ENCODE peak calls at places on chromosomes 11 and 22, in nine cellular contexts. One of them, this sample, is unnamed.

GRCh38 chr11:58028687-58029411 is 1.9 kb upstream of the OR6Q1 start:
- DNase-seq in tibial artery: peak
- DNase-seq in neural progenitor cell: no peak
- DNase-seq in Peyer's patch: no peak
- DNase-seq in glutamatergic neuron: no peak
- DNase-seq in activated B cell treated with CpG ODN at 0.5 μM for 24 hours: no peak
- DNase-seq in stomach: no peak
- DNase-seq in MM.1S: no peak
- DNase-seq in chondrocyte: no peak
- DNase-seq in this sample: no peak

GRCh38 chr11:120179071-120179672 is 31.7 kb upstream of the OAF start:
- DNase-seq in neural progenitor cell: no peak
- DNase-seq in activated B cell treated with CpG ODN at 0.5 μM for 24 hours: no peak
- DNase-seq in glutamatergic neuron: no peak
- DNase-seq in tibial artery: no peak
- DNase-seq in MM.1S: no peak
- DNase-seq in stomach: no peak
- DNase-seq in chondrocyte: no peak
- DNase-seq in Peyer's patch: no peak
- DNase-seq in this sample: no peak

GRCh38 chr11:35622070-35622469 is 3.8 kb downstream of the FJX1 start:
- DNase-seq in activated B cell treated with CpG ODN at 0.5 μM for 24 hours: no peak
- DNase-seq in MM.1S: no peak
- DNase-seq in glutamatergic neuron: no peak
- DNase-seq in neural progenitor cell: peak
- DNase-seq in stomach: no peak
- DNase-seq in chondrocyte: no peak
- DNase-seq in tibial artery: no peak
- DNase-seq in Peyer's patch: no peak
- DNase-seq in this sample: no peak

GRCh38 chr11:118226294-118226693 is 1.5 kb upstream of the JAML start:
- DNase-seq in neural progenitor cell: no peak
- DNase-seq in tibial artery: peak
- DNase-seq in activated B cell treated with CpG ODN at 0.5 μM for 24 hours: no peak
- DNase-seq in stomach: no peak
- DNase-seq in chondrocyte: no peak
- DNase-seq in glutamatergic neuron: no peak
- DNase-seq in Peyer's patch: no peak
- DNase-seq in MM.1S: no peak
- DNase-seq in this sample: no peak

GRCh38 chr11:87895021-87895420 is 280.2 kb downstream of the RAB38 start:
- DNase-seq in glutamatergic neuron: no peak
- DNase-seq in activated B cell treated with CpG ODN at 0.5 μM for 24 hours: no peak
- DNase-seq in chondrocyte: no peak
- DNase-seq in MM.1S: no peak
- DNase-seq in neural progenitor cell: no peak
- DNase-seq in stomach: no peak
- DNase-seq in Peyer's patch: no peak
- DNase-seq in tibial artery: no peak
- DNase-seq in this sample: no peak

GRCh38 chr11:84981296-84981695 is 645.8 kb downstream of the DLG2 start:
- DNase-seq in glutamatergic neuron: no peak
- DNase-seq in neural progenitor cell: no peak
- DNase-seq in chondrocyte: no peak
- DNase-seq in activated B cell treated with CpG ODN at 0.5 μM for 24 hours: no peak
- DNase-seq in stomach: no peak
- DNase-seq in tibial artery: no peak
- DNase-seq in Peyer's patch: no peak
- DNase-seq in MM.1S: no peak
- DNase-seq in this sample: no peak

GRCh38 chr11:11476971-11477645 is 124.1 kb upstream of the CSNK2A3 start:
- DNase-seq in MM.1S: no peak
- DNase-seq in activated B cell treated with CpG ODN at 0.5 μM for 24 hours: no peak
- DNase-seq in stomach: no peak
- DNase-seq in neural progenitor cell: no peak
- DNase-seq in Peyer's patch: no peak
- DNase-seq in glutamatergic neuron: no peak
- DNase-seq in tibial artery: no peak
- DNase-seq in chondrocyte: no peak
- DNase-seq in this sample: no peak

GRCh38 chr11:61834278-61835004 is 6.3 kb downstream of the FADS2 start:
- DNase-seq in chondrocyte: peak
- DNase-seq in activated B cell treated with CpG ODN at 0.5 μM for 24 hours: peak
- DNase-seq in tibial artery: peak
- DNase-seq in MM.1S: peak
- DNase-seq in stomach: no peak
- DNase-seq in Peyer's patch: no peak
- DNase-seq in glutamatergic neuron: peak
- DNase-seq in neural progenitor cell: no peak
- DNase-seq in this sample: peak

GRCh38 chr11:126391286-126391954 is 35.9 kb downstream of the ST3GAL4 start:
- DNase-seq in tibial artery: no peak
- DNase-seq in stomach: no peak
- DNase-seq in MM.1S: no peak
- DNase-seq in activated B cell treated with CpG ODN at 0.5 μM for 24 hours: no peak
- DNase-seq in neural progenitor cell: no peak
- DNase-seq in glutamatergic neuron: no peak
- DNase-seq in chondrocyte: no peak
- DNase-seq in Peyer's patch: no peak
- DNase-seq in this sample: no peak

GRCh38 chr22:32926600-32926999 is 125.1 kb downstream of the TIMP3 start:
- DNase-seq in neural progenitor cell: peak
- DNase-seq in activated B cell treated with CpG ODN at 0.5 μM for 24 hours: no peak
- DNase-seq in glutamatergic neuron: peak
- DNase-seq in MM.1S: peak
- DNase-seq in tibial artery: no peak
- DNase-seq in chondrocyte: no peak
- DNase-seq in Peyer's patch: peak
- DNase-seq in stomach: no peak
- DNase-seq in this sample: peak

GRCh38 chr11:110230377-110230776 is 66.0 kb downstream of the RDX start:
- DNase-seq in glutamatergic neuron: no peak
- DNase-seq in neural progenitor cell: no peak
- DNase-seq in chondrocyte: no peak
- DNase-seq in tibial artery: no peak
- DNase-seq in Peyer's patch: no peak
- DNase-seq in MM.1S: no peak
- DNase-seq in activated B cell treated with CpG ODN at 0.5 μM for 24 hours: no peak
- DNase-seq in stomach: no peak
- DNase-seq in this sample: no peak

GRCh38 chr11:113319085-113319484 is 4.7 kb downstream of the TTC12 start:
- DNase-seq in stomach: no peak
- DNase-seq in activated B cell treated with CpG ODN at 0.5 μM for 24 hours: no peak
- DNase-seq in chondrocyte: no peak
- DNase-seq in Peyer's patch: no peak
- DNase-seq in glutamatergic neuron: no peak
- DNase-seq in neural progenitor cell: no peak
- DNase-seq in MM.1S: no peak
- DNase-seq in tibial artery: no peak
- DNase-seq in this sample: no peak

GRCh38 chr11:34357646-34358257 is at the start of gene ABTB2:
- DNase-seq in chondrocyte: peak
- DNase-seq in Peyer's patch: peak
- DNase-seq in tibial artery: peak
- DNase-seq in MM.1S: peak
- DNase-seq in neural progenitor cell: peak
- DNase-seq in stomach: peak
- DNase-seq in glutamatergic neuron: peak
- DNase-seq in activated B cell treated with CpG ODN at 0.5 μM for 24 hours: peak
- DNase-seq in this sample: peak

GRCh38 chr11:34358666-34359547 is 1.1 kb upstream of the ABTB2 start:
- DNase-seq in Peyer's patch: peak
- DNase-seq in MM.1S: peak
- DNase-seq in chondrocyte: peak
- DNase-seq in neural progenitor cell: peak
- DNase-seq in glutamatergic neuron: peak
- DNase-seq in tibial artery: peak
- DNase-seq in stomach: peak
- DNase-seq in activated B cell treated with CpG ODN at 0.5 μM for 24 hours: peak
- DNase-seq in this sample: peak

GRCh38 chr11:34358258-34358665 is 452 bp upstream of the ABTB2 start:
- DNase-seq in MM.1S: no peak
- DNase-seq in chondrocyte: no peak
- DNase-seq in Peyer's patch: peak
- DNase-seq in neural progenitor cell: peak
- DNase-seq in glutamatergic neuron: no peak
- DNase-seq in tibial artery: peak
- DNase-seq in activated B cell treated with CpG ODN at 0.5 μM for 24 hours: no peak
- DNase-seq in stomach: peak
- DNase-seq in this sample: peak

GRCh38 chr11:34360056-34360455 is 2.2 kb upstream of the ABTB2 start:
- DNase-seq in stomach: no peak
- DNase-seq in glutamatergic neuron: no peak
- DNase-seq in Peyer's patch: no peak
- DNase-seq in tibial artery: no peak
- DNase-seq in activated B cell treated with CpG ODN at 0.5 μM for 24 hours: no peak
- DNase-seq in chondrocyte: no peak
- DNase-seq in MM.1S: no peak
- DNase-seq in neural progenitor cell: no peak
- DNase-seq in this sample: no peak

GRCh38 chr11:34359548-34359891 is 1.7 kb upstream of the ABTB2 start:
- DNase-seq in activated B cell treated with CpG ODN at 0.5 μM for 24 hours: no peak
- DNase-seq in MM.1S: no peak
- DNase-seq in tibial artery: no peak
- DNase-seq in chondrocyte: no peak
- DNase-seq in stomach: no peak
- DNase-seq in Peyer's patch: no peak
- DNase-seq in glutamatergic neuron: no peak
- DNase-seq in neural progenitor cell: peak
- DNase-seq in this sample: no peak
- TF ChIP-seq CTCF in activated B cell treated with CpG ODN at 0.5 μM for 24 hours: no peak
- TF ChIP-seq CTCF in MM.1S: peak
- TF ChIP-seq CTCF in tibial artery: peak
- TF ChIP-seq CTCF in chondrocyte: peak
- TF ChIP-seq CTCF in stomach: no peak
- TF ChIP-seq CTCF in Peyer's patch: no peak
- TF ChIP-seq CTCF in glutamatergic neuron: peak
- TF ChIP-seq CTCF in neural progenitor cell: peak
- TF ChIP-seq CTCF in this sample: peak

DNA sequence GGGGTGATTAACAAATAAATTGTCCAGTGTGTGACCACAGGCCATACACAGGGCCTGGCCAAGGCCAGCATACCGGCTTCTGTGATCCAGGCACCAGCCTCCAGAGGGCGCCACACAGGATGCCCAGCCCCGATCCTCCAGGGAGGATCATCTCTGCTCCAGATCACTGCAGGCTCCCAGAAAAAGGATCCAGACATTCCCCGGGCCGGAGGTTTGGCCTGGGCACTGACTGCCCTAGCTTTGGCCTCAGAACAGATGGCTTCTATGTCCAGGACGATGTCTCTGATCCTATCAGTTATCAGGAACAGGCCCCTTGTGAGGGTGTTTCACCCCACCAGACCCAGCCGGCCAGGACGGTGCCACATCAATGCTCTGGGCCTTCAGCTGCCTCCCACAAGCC is 74.5 kb upstream of the LMO1 start:
- DNase-seq in MM.1S: no peak
- DNase-seq in Peyer's patch: peak
- DNase-seq in activated B cell treated with CpG ODN at 0.5 μM for 24 hours: no peak
- DNase-seq in neural progenitor cell: peak
- DNase-seq in glutamatergic neuron: peak
- DNase-seq in stomach: peak
- DNase-seq in chondrocyte: no peak
- DNase-seq in tibial artery: no peak
- DNase-seq in this sample: peak
- TF ChIP-seq CTCF in MM.1S: peak
- TF ChIP-seq CTCF in Peyer's patch: no peak
- TF ChIP-seq CTCF in activated B cell treated with CpG ODN at 0.5 μM for 24 hours: no peak
- TF ChIP-seq CTCF in neural progenitor cell: peak
- TF ChIP-seq CTCF in glutamatergic neuron: peak
- TF ChIP-seq CTCF in stomach: peak
- TF ChIP-seq CTCF in chondrocyte: peak
- TF ChIP-seq CTCF in tibial artery: peak
- TF ChIP-seq CTCF in this sample: peak

DNA sequence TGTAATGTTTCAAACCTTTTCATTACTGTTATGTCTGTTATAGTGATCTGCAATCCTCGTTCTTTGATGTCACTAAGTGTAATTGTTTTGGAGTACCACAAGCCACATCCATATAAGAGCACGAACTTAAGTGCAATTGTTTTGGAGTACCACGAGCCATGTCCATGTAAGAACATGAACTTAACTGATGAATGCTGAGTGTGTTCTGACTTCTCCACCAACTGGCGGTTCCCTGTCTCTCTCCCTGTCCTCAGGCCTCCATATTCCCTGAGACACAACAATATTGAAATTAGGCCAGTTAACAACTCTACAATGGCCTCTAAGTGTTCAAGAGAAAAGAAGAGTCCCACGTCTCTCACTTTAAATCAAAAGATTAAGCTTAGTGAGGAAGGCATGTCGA is 23.5 kb downstream of the TESMIN start:
- DNase-seq in glutamatergic neuron: no peak
- DNase-seq in Peyer's patch: no peak
- DNase-seq in chondrocyte: no peak
- DNase-seq in MM.1S: no peak
- DNase-seq in stomach: no peak
- DNase-seq in tibial artery: no peak
- DNase-seq in activated B cell treated with CpG ODN at 0.5 μM for 24 hours: no peak
- DNase-seq in neural progenitor cell: no peak
- DNase-seq in this sample: no peak
- TF ChIP-seq CTCF in glutamatergic neuron: no peak
- TF ChIP-seq CTCF in Peyer's patch: no peak
- TF ChIP-seq CTCF in chondrocyte: peak
- TF ChIP-seq CTCF in MM.1S: no peak
- TF ChIP-seq CTCF in stomach: no peak
- TF ChIP-seq CTCF in tibial artery: no peak
- TF ChIP-seq CTCF in activated B cell treated with CpG ODN at 0.5 μM for 24 hours: no peak
- TF ChIP-seq CTCF in neural progenitor cell: no peak
- TF ChIP-seq CTCF in this sample: no peak

GRCh38 chr11:96124155-96124554 is 200.2 kb upstream of the MTMR2 start:
- DNase-seq in chondrocyte: no peak
- DNase-seq in neural progenitor cell: no peak
- DNase-seq in activated B cell treated with CpG ODN at 0.5 μM for 24 hours: no peak
- DNase-seq in Peyer's patch: no peak
- DNase-seq in glutamatergic neuron: no peak
- DNase-seq in tibial artery: no peak
- DNase-seq in stomach: no peak
- DNase-seq in MM.1S: no peak
- DNase-seq in this sample: no peak

GRCh38 chr11:96119211-96119610 is 195.3 kb upstream of the MTMR2 start:
- DNase-seq in MM.1S: no peak
- DNase-seq in Peyer's patch: no peak
- DNase-seq in chondrocyte: no peak
- DNase-seq in neural progenitor cell: no peak
- DNase-seq in activated B cell treated with CpG ODN at 0.5 μM for 24 hours: no peak
- DNase-seq in stomach: no peak
- DNase-seq in glutamatergic neuron: no peak
- DNase-seq in tibial artery: no peak
- DNase-seq in this sample: no peak

GRCh38 chr11:96125400-96125799 is 201.5 kb upstream of the MTMR2 start:
- DNase-seq in Peyer's patch: no peak
- DNase-seq in stomach: no peak
- DNase-seq in neural progenitor cell: no peak
- DNase-seq in tibial artery: no peak
- DNase-seq in chondrocyte: no peak
- DNase-seq in MM.1S: no peak
- DNase-seq in glutamatergic neuron: no peak
- DNase-seq in activated B cell treated with CpG ODN at 0.5 μM for 24 hours: no peak
- DNase-seq in this sample: no peak

GRCh38 chr11:96123301-96123700 is 199.4 kb upstream of the MTMR2 start:
- DNase-seq in neural progenitor cell: no peak
- DNase-seq in tibial artery: no peak
- DNase-seq in Peyer's patch: no peak
- DNase-seq in chondrocyte: no peak
- DNase-seq in stomach: no peak
- DNase-seq in MM.1S: no peak
- DNase-seq in activated B cell treated with CpG ODN at 0.5 μM for 24 hours: no peak
- DNase-seq in glutamatergic neuron: no peak
- DNase-seq in this sample: no peak

GRCh38 chr11:96122601-96123044 is 198.7 kb upstream of the MTMR2 start:
- DNase-seq in glutamatergic neuron: no peak
- DNase-seq in activated B cell treated with CpG ODN at 0.5 μM for 24 hours: no peak
- DNase-seq in Peyer's patch: no peak
- DNase-seq in stomach: no peak
- DNase-seq in neural progenitor cell: no peak
- DNase-seq in tibial artery: no peak
- DNase-seq in MM.1S: no peak
- DNase-seq in chondrocyte: no peak
- DNase-seq in this sample: no peak
- TF ChIP-seq CTCF in glutamatergic neuron: no peak
- TF ChIP-seq CTCF in activated B cell treated with CpG ODN at 0.5 μM for 24 hours: no peak
- TF ChIP-seq CTCF in Peyer's patch: no peak
- TF ChIP-seq CTCF in stomach: no peak
- TF ChIP-seq CTCF in neural progenitor cell: no peak
- TF ChIP-seq CTCF in tibial artery: no peak
- TF ChIP-seq CTCF in MM.1S: no peak
- TF ChIP-seq CTCF in chondrocyte: peak
- TF ChIP-seq CTCF in this sample: peak

This sample was measured in endothelial cell.